ENCODE peak calls at places on chromosomes 7 and 10, in nine cellular contexts. One of them, this sample, is unnamed.

GRCh38 chr7:36149694-36150452 is 3.2 kb upstream of the EEPD1 start:
- DNase-seq in HepG2: no peak
- DNase-seq in spleen: no peak
- DNase-seq in transverse colon: no peak
- DNase-seq in K562: no peak
- DNase-seq in endothelial cell of umbilical vein: no peak
- DNase-seq in GM12891: no peak
- DNase-seq in stomach: no peak
- DNase-seq in SK-N-SH: no peak
- DNase-seq in this sample: no peak

GRCh38 chr7:152521420-152522337 is 85.9 kb upstream of the KMT2C start:
- DNase-seq in transverse colon: peak
- DNase-seq in SK-N-SH: no peak
- DNase-seq in endothelial cell of umbilical vein: no peak
- DNase-seq in HepG2: peak
- DNase-seq in GM12891: no peak
- DNase-seq in K562: no peak
- DNase-seq in spleen: no peak
- DNase-seq in stomach: peak
- DNase-seq in this sample: no peak

GRCh38 chr7:36153571-36154097 is 580 bp downstream of the EEPD1 start:
- DNase-seq in spleen: peak
- DNase-seq in GM12891: no peak
- DNase-seq in HepG2: no peak
- DNase-seq in endothelial cell of umbilical vein: no peak
- DNase-seq in SK-N-SH: no peak
- DNase-seq in transverse colon: no peak
- DNase-seq in K562: no peak
- DNase-seq in stomach: no peak
- DNase-seq in this sample: peak

GRCh38 chr7:120992272-120993010 is 3.9 kb downstream of the CPED1 start:
- DNase-seq in transverse colon: no peak
- DNase-seq in K562: no peak
- DNase-seq in endothelial cell of umbilical vein: no peak
- DNase-seq in stomach: no peak
- DNase-seq in HepG2: no peak
- DNase-seq in GM12891: no peak
- DNase-seq in SK-N-SH: no peak
- DNase-seq in spleen: no peak
- DNase-seq in this sample: no peak

GRCh38 chr7:120412139-120412538 is 139.2 kb downstream of the KCND2 start:
- DNase-seq in stomach: no peak
- DNase-seq in HepG2: no peak
- DNase-seq in endothelial cell of umbilical vein: no peak
- DNase-seq in SK-N-SH: no peak
- DNase-seq in spleen: no peak
- DNase-seq in GM12891: no peak
- DNase-seq in K562: no peak
- DNase-seq in transverse colon: no peak
- DNase-seq in this sample: no peak

GRCh38 chr10:101066146-101066889 is 4.5 kb downstream of the KAZALD1 start:
- DNase-seq in K562: peak
- DNase-seq in transverse colon: peak
- DNase-seq in SK-N-SH: peak
- DNase-seq in endothelial cell of umbilical vein: peak
- DNase-seq in spleen: peak
- DNase-seq in stomach: peak
- DNase-seq in HepG2: peak
- DNase-seq in GM12891: peak
- DNase-seq in this sample: peak

GRCh38 chr10:96416643-96417042 is 57.8 kb upstream of the OPALIN start:
- DNase-seq in K562: no peak
- DNase-seq in SK-N-SH: no peak
- DNase-seq in endothelial cell of umbilical vein: no peak
- DNase-seq in spleen: no peak
- DNase-seq in HepG2: peak
- DNase-seq in transverse colon: peak
- DNase-seq in GM12891: no peak
- DNase-seq in stomach: no peak
- DNase-seq in this sample: peak

GRCh38 chr10:119578355-119578754 is 18.4 kb downstream of the TIAL1 start:
- DNase-seq in transverse colon: no peak
- DNase-seq in spleen: no peak
- DNase-seq in GM12891: no peak
- DNase-seq in SK-N-SH: no peak
- DNase-seq in K562: no peak
- DNase-seq in HepG2: no peak
- DNase-seq in stomach: no peak
- DNase-seq in endothelial cell of umbilical vein: no peak
- DNase-seq in this sample: no peak

GRCh38 chr7:7221602-7222038 is 39.3 kb downstream of the C1GALT1 start:
- DNase-seq in endothelial cell of umbilical vein: peak
- DNase-seq in HepG2: no peak
- DNase-seq in stomach: no peak
- DNase-seq in K562: peak
- DNase-seq in spleen: no peak
- DNase-seq in transverse colon: no peak
- DNase-seq in SK-N-SH: peak
- DNase-seq in GM12891: no peak
- DNase-seq in this sample: no peak

GRCh38 chr10:15237351-15237750 is 68.9 kb upstream of the NMT2 start:
- DNase-seq in SK-N-SH: no peak
- DNase-seq in stomach: no peak
- DNase-seq in spleen: no peak
- DNase-seq in endothelial cell of umbilical vein: peak
- DNase-seq in transverse colon: no peak
- DNase-seq in K562: no peak
- DNase-seq in HepG2: no peak
- DNase-seq in GM12891: no peak
- DNase-seq in this sample: no peak

GRCh38 chr7:99459087-99459486 is 6.9 kb downstream of the ATP5MF start:
- DNase-seq in K562: peak
- DNase-seq in endothelial cell of umbilical vein: peak
- DNase-seq in spleen: no peak
- DNase-seq in stomach: no peak
- DNase-seq in SK-N-SH: no peak
- DNase-seq in transverse colon: no peak
- DNase-seq in HepG2: peak
- DNase-seq in GM12891: no peak
- DNase-seq in this sample: no peak

GRCh38 chr7:141675431-141676210 is 26.3 kb downstream of the DENND11 start:
- DNase-seq in SK-N-SH: no peak
- DNase-seq in stomach: no peak
- DNase-seq in HepG2: no peak
- DNase-seq in GM12891: no peak
- DNase-seq in transverse colon: no peak
- DNase-seq in endothelial cell of umbilical vein: peak
- DNase-seq in spleen: no peak
- DNase-seq in K562: no peak
- DNase-seq in this sample: no peak

GRCh38 chr10:11409357-11409756 is 202.1 kb downstream of the USP6NL start:
- DNase-seq in K562: no peak
- DNase-seq in spleen: no peak
- DNase-seq in stomach: no peak
- DNase-seq in endothelial cell of umbilical vein: no peak
- DNase-seq in transverse colon: no peak
- DNase-seq in HepG2: no peak
- DNase-seq in GM12891: no peak
- DNase-seq in SK-N-SH: no peak
- DNase-seq in this sample: no peak
- TF ChIP-seq POLR2AphosphoS5 in K562: no peak
- TF ChIP-seq POLR2AphosphoS5 in spleen: no peak
- TF ChIP-seq POLR2AphosphoS5 in stomach: no peak
- TF ChIP-seq POLR2AphosphoS5 in endothelial cell of umbilical vein: no peak
- TF ChIP-seq POLR2AphosphoS5 in transverse colon: no peak
- TF ChIP-seq POLR2AphosphoS5 in HepG2: no peak
- TF ChIP-seq POLR2AphosphoS5 in GM12891: no peak
- TF ChIP-seq POLR2AphosphoS5 in SK-N-SH: no peak
- TF ChIP-seq POLR2AphosphoS5 in this sample: no peak

GRCh38 chr10:89163265-89163995 is 43.7 kb downstream of the CH25H start:
- DNase-seq in HepG2: no peak
- DNase-seq in spleen: peak
- DNase-seq in transverse colon: peak
- DNase-seq in GM12891: peak
- DNase-seq in K562: no peak
- DNase-seq in stomach: peak
- DNase-seq in SK-N-SH: no peak
- DNase-seq in endothelial cell of umbilical vein: no peak
- DNase-seq in this sample: peak
- TF ChIP-seq POLR2AphosphoS5 in HepG2: no peak
- TF ChIP-seq POLR2AphosphoS5 in spleen: no peak
- TF ChIP-seq POLR2AphosphoS5 in transverse colon: no peak
- TF ChIP-seq POLR2AphosphoS5 in GM12891: no peak
- TF ChIP-seq POLR2AphosphoS5 in K562: no peak
- TF ChIP-seq POLR2AphosphoS5 in stomach: peak
- TF ChIP-seq POLR2AphosphoS5 in SK-N-SH: no peak
- TF ChIP-seq POLR2AphosphoS5 in endothelial cell of umbilical vein: no peak
- TF ChIP-seq POLR2AphosphoS5 in this sample: peak

GRCh38 chr7:147805996-147806576 is 784.5 kb upstream of the C7orf33 start:
- DNase-seq in GM12891: no peak
- DNase-seq in stomach: no peak
- DNase-seq in SK-N-SH: no peak
- DNase-seq in spleen: no peak
- DNase-seq in endothelial cell of umbilical vein: no peak
- DNase-seq in K562: no peak
- DNase-seq in transverse colon: no peak
- DNase-seq in HepG2: no peak
- DNase-seq in this sample: no peak

GRCh38 chr7:147804032-147804431 is 786.5 kb upstream of the C7orf33 start:
- DNase-seq in K562: no peak
- DNase-seq in endothelial cell of umbilical vein: no peak
- DNase-seq in stomach: no peak
- DNase-seq in spleen: no peak
- DNase-seq in GM12891: no peak
- DNase-seq in HepG2: no peak
- DNase-seq in SK-N-SH: peak
- DNase-seq in transverse colon: no peak
- DNase-seq in this sample: no peak

GRCh38 chr7:147803151-147803550 is 787.4 kb upstream of the C7orf33 start:
- DNase-seq in SK-N-SH: no peak
- DNase-seq in stomach: no peak
- DNase-seq in HepG2: no peak
- DNase-seq in endothelial cell of umbilical vein: no peak
- DNase-seq in transverse colon: no peak
- DNase-seq in GM12891: no peak
- DNase-seq in spleen: no peak
- DNase-seq in K562: no peak
- DNase-seq in this sample: no peak

DNA sequence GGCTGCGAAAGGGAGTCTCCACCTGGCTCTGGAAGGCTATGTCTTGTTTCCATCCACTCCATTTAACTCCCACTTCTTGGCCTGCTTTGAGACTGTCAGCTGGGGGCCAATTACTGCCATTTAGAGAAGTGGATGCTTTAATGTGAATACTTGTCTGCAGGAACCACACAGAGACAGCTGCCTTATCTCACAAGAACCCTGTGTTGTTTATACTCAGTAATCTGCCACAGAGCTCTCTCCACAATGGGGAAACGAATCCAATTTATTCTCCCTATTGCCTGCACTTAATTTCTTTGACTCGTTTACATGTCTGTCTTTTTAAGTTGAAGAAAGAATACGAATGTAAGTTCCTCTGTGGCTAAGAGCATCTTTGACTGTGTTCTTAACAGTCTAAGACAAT is 786.9 kb upstream of the C7orf33 start:
- DNase-seq in endothelial cell of umbilical vein: no peak
- DNase-seq in GM12891: no peak
- DNase-seq in stomach: no peak
- DNase-seq in transverse colon: no peak
- DNase-seq in HepG2: no peak
- DNase-seq in spleen: no peak
- DNase-seq in SK-N-SH: peak
- DNase-seq in K562: no peak
- DNase-seq in this sample: no peak
- TF ChIP-seq POLR2AphosphoS5 in endothelial cell of umbilical vein: no peak
- TF ChIP-seq POLR2AphosphoS5 in GM12891: no peak
- TF ChIP-seq POLR2AphosphoS5 in stomach: no peak
- TF ChIP-seq POLR2AphosphoS5 in transverse colon: no peak
- TF ChIP-seq POLR2AphosphoS5 in HepG2: no peak
- TF ChIP-seq POLR2AphosphoS5 in spleen: no peak
- TF ChIP-seq POLR2AphosphoS5 in SK-N-SH: no peak
- TF ChIP-seq POLR2AphosphoS5 in K562: no peak
- TF ChIP-seq POLR2AphosphoS5 in this sample: no peak

GRCh38 chr7:30776971-30777370 is 5.8 kb downstream of the MINDY4 start:
- DNase-seq in transverse colon: no peak
- DNase-seq in endothelial cell of umbilical vein: no peak
- DNase-seq in stomach: no peak
- DNase-seq in spleen: no peak
- DNase-seq in SK-N-SH: no peak
- DNase-seq in GM12891: no peak
- DNase-seq in K562: no peak
- DNase-seq in HepG2: no peak
- DNase-seq in this sample: no peak

GRCh38 chr7:30779574-30779973 is 8.4 kb downstream of the MINDY4 start:
- DNase-seq in GM12891: no peak
- DNase-seq in endothelial cell of umbilical vein: no peak
- DNase-seq in transverse colon: no peak
- DNase-seq in HepG2: no peak
- DNase-seq in spleen: no peak
- DNase-seq in stomach: no peak
- DNase-seq in SK-N-SH: no peak
- DNase-seq in K562: no peak
- DNase-seq in this sample: no peak

GRCh38 chr7:30775992-30776391 is 4.8 kb downstream of the MINDY4 start:
- DNase-seq in stomach: no peak
- DNase-seq in SK-N-SH: no peak
- DNase-seq in GM12891: no peak
- DNase-seq in transverse colon: no peak
- DNase-seq in K562: no peak
- DNase-seq in endothelial cell of umbilical vein: no peak
- DNase-seq in HepG2: no peak
- DNase-seq in spleen: no peak
- DNase-seq in this sample: no peak

GRCh38 chr7:30780909-30781308 is 9.7 kb downstream of the MINDY4 start:
- DNase-seq in endothelial cell of umbilical vein: no peak
- DNase-seq in spleen: no peak
- DNase-seq in HepG2: no peak
- DNase-seq in K562: no peak
- DNase-seq in SK-N-SH: peak
- DNase-seq in GM12891: no peak
- DNase-seq in transverse colon: no peak
- DNase-seq in stomach: no peak
- DNase-seq in this sample: no peak

DNA sequence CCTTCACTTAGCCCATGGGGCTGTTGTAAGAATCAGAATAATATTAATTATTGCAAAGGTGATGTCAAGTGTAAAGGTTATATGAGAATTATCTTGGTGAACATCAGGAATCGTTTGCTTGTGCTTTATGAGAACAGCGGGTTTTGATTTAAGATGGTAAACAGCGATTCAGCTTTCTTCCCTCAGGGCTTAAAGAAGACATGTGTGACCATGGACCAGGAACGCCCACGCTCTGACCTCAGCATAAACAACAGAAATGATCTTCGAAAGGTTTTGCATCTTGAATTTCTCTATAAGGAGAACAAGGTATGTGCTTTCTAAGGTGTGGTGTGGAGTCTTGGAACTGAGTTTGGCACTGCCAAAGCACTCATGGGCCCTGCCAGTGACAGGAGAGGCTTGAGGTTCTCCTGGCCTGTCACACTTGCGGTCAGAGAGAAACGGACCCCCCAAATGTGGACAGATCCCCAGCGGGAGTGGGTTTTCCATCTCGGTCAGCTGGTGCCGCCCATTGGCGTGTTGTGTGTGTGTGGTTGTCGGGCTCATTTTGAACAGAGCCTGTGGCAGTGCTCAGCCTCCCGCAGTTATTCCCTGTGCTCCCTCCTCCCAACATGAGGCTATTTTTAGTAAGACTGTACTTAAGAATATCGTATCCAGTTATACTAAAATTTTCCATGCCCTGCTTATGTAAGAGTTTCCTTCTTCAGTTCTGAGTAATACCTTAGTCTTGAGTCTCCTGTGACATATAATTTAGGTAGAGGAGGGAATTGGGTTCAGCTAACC is 7.2 kb downstream of the MINDY4 start:
- DNase-seq in spleen: no peak
- DNase-seq in transverse colon: no peak
- DNase-seq in K562: no peak
- DNase-seq in stomach: no peak
- DNase-seq in GM12891: no peak
- DNase-seq in HepG2: no peak
- DNase-seq in endothelial cell of umbilical vein: no peak
- DNase-seq in SK-N-SH: no peak
- DNase-seq in this sample: peak
- TF ChIP-seq POLR2AphosphoS5 in spleen: no peak
- TF ChIP-seq POLR2AphosphoS5 in transverse colon: no peak
- TF ChIP-seq POLR2AphosphoS5 in K562: no peak
- TF ChIP-seq POLR2AphosphoS5 in stomach: no peak
- TF ChIP-seq POLR2AphosphoS5 in GM12891: no peak
- TF ChIP-seq POLR2AphosphoS5 in HepG2: no peak
- TF ChIP-seq POLR2AphosphoS5 in endothelial cell of umbilical vein: no peak
- TF ChIP-seq POLR2AphosphoS5 in SK-N-SH: no peak
- TF ChIP-seq POLR2AphosphoS5 in this sample: peak